ENCODE peak calls at places on chromosomes 16 and 17, in four cellular contexts. One of them, this sample, is unnamed.

GRCh38 chr17:75876938-75877751 is 1.2 kb downstream of the TRIM47 start:
- DNase-seq in H9: peak
- DNase-seq in GM13977: no peak
- DNase-seq in progenitor cell of endocrine pancreas: no peak
- DNase-seq in this sample: peak

GRCh38 chr17:978110-979093 is 1.2 kb downstream of the NXN start:
- DNase-seq in H9: no peak
- DNase-seq in progenitor cell of endocrine pancreas: peak
- DNase-seq in GM13977: no peak
- DNase-seq in this sample: no peak

GRCh38 chr16:20811889-20812439 is 5.6 kb downstream of the REXO5 start:
- DNase-seq in H9: no peak
- DNase-seq in progenitor cell of endocrine pancreas: no peak
- DNase-seq in GM13977: no peak
- DNase-seq in this sample: no peak

GRCh38 chr16:9053006-9053601 is 38.3 kb upstream of the HAPSTR1 start:
- DNase-seq in H9: peak
- DNase-seq in progenitor cell of endocrine pancreas: peak
- DNase-seq in GM13977: no peak
- DNase-seq in this sample: no peak

GRCh38 chr16:14523632-14524031 is 106.4 kb downstream of the PARN start:
- DNase-seq in progenitor cell of endocrine pancreas: no peak
- DNase-seq in GM13977: no peak
- DNase-seq in H9: no peak
- DNase-seq in this sample: no peak

GRCh38 chr17:28057731-28058246 is 15.3 kb downstream of the NLK start:
- DNase-seq in GM13977: peak
- DNase-seq in H9: no peak
- DNase-seq in progenitor cell of endocrine pancreas: no peak
- DNase-seq in this sample: peak

GRCh38 chr17:57288753-57289121 is 32.4 kb downstream of the MSI2 start:
- DNase-seq in H9: no peak
- DNase-seq in GM13977: no peak
- DNase-seq in progenitor cell of endocrine pancreas: no peak
- DNase-seq in this sample: no peak

GRCh38 chr16:67470314-67470713 is 10.6 kb downstream of the ATP6V0D1 start:
- DNase-seq in H9: no peak
- DNase-seq in progenitor cell of endocrine pancreas: no peak
- DNase-seq in GM13977: no peak
- DNase-seq in this sample: no peak

GRCh38 chr17:7490144-7490543 is 6.0 kb downstream of the POLR2A start:
- DNase-seq in H9: no peak
- DNase-seq in progenitor cell of endocrine pancreas: no peak
- DNase-seq in GM13977: no peak
- DNase-seq in this sample: no peak

GRCh38 chr17:347309-347708 is 5.3 kb downstream of the RPH3AL start:
- DNase-seq in progenitor cell of endocrine pancreas: no peak
- DNase-seq in GM13977: no peak
- DNase-seq in H9: no peak
- DNase-seq in this sample: no peak

GRCh38 chr16:47204736-47205499 is 61.2 kb upstream of the NETO2 start:
- DNase-seq in progenitor cell of endocrine pancreas: no peak
- DNase-seq in GM13977: no peak
- DNase-seq in H9: no peak
- DNase-seq in this sample: no peak

GRCh38 chr17:74871329-74872076 is 1.3 kb downstream of the FDXR start:
- DNase-seq in progenitor cell of endocrine pancreas: no peak
- DNase-seq in H9: no peak
- DNase-seq in GM13977: no peak
- DNase-seq in this sample: no peak

GRCh38 chr16:82092711-82093110 is 57.7 kb downstream of the HSD17B2 start:
- DNase-seq in H9: no peak
- DNase-seq in progenitor cell of endocrine pancreas: no peak
- DNase-seq in GM13977: no peak
- DNase-seq in this sample: no peak

GRCh38 chr16:58148526-58148925 is 19.3 kb upstream of the CFAP20 start:
- DNase-seq in GM13977: no peak
- DNase-seq in progenitor cell of endocrine pancreas: no peak
- DNase-seq in H9: no peak
- DNase-seq in this sample: no peak

GRCh38 chr17:29956225-29956624 is 14.8 kb downstream of the EFCAB5 start:
- DNase-seq in progenitor cell of endocrine pancreas: no peak
- DNase-seq in GM13977: no peak
- DNase-seq in H9: no peak
- DNase-seq in this sample: no peak

GRCh38 chr17:81071761-81072741 is 37.1 kb downstream of the BAIAP2 start:
- DNase-seq in progenitor cell of endocrine pancreas: no peak
- DNase-seq in GM13977: no peak
- DNase-seq in H9: no peak
- DNase-seq in this sample: no peak

DNA sequence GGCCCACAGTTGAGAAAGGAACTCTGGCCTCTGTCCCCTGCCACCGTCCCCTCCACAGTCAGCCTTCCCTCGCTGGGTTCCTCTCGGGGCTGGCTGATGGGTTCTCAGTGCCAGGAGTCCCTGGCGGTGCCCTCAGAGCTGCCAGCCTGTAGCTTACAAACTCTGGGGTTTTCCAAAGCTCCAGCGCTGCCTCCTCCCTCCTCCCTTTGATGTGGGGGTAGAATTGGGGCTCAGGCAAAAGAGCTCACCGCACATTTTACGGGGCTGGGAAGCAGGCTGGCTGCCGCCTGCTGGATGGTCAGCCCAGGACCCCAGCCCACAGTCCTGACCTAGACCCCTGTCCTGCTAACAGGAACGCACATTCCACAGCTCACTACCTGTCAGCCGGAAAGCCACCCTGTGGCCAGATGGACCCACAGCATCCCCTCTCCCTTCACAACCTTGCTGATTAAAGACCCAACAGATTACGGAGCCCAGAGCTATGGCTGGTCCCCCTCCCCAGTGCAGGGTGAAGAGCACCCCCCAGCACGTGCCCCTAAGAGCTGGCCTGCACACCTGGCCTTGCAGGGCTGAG is 6.0 kb downstream of the VASN start:
- DNase-seq in GM13977: no peak
- DNase-seq in H9: no peak
- DNase-seq in progenitor cell of endocrine pancreas: no peak
- DNase-seq in this sample: no peak
- TF ChIP-seq CTCF in GM13977: no peak
- TF ChIP-seq CTCF in H9: peak
- TF ChIP-seq CTCF in progenitor cell of endocrine pancreas: peak
- TF ChIP-seq CTCF in this sample: no peak

GRCh38 chr16:85220125-85220839 is 108.0 kb upstream of the CIBAR2 start:
- DNase-seq in progenitor cell of endocrine pancreas: no peak
- DNase-seq in GM13977: no peak
- DNase-seq in H9: no peak
- DNase-seq in this sample: no peak
- TF ChIP-seq CTCF in progenitor cell of endocrine pancreas: no peak
- TF ChIP-seq CTCF in GM13977: no peak
- TF ChIP-seq CTCF in H9: no peak
- TF ChIP-seq CTCF in this sample: no peak

GRCh38 chr16:53948326-53948725 is 244.4 kb downstream of the FTO start:
- DNase-seq in H9: no peak
- DNase-seq in progenitor cell of endocrine pancreas: no peak
- DNase-seq in GM13977: no peak
- DNase-seq in this sample: no peak

GRCh38 chr16:53946745-53947386 is 242.9 kb downstream of the FTO start:
- DNase-seq in progenitor cell of endocrine pancreas: no peak
- DNase-seq in GM13977: no peak
- DNase-seq in H9: no peak
- DNase-seq in this sample: no peak

GRCh38 chr16:53944026-53944425 is 240.1 kb downstream of the FTO start:
- DNase-seq in progenitor cell of endocrine pancreas: no peak
- DNase-seq in H9: no peak
- DNase-seq in GM13977: no peak
- DNase-seq in this sample: no peak

GRCh38 chr16:53948734-53949430 is 244.9 kb downstream of the FTO start:
- DNase-seq in progenitor cell of endocrine pancreas: no peak
- DNase-seq in GM13977: no peak
- DNase-seq in H9: no peak
- DNase-seq in this sample: no peak

DNA sequence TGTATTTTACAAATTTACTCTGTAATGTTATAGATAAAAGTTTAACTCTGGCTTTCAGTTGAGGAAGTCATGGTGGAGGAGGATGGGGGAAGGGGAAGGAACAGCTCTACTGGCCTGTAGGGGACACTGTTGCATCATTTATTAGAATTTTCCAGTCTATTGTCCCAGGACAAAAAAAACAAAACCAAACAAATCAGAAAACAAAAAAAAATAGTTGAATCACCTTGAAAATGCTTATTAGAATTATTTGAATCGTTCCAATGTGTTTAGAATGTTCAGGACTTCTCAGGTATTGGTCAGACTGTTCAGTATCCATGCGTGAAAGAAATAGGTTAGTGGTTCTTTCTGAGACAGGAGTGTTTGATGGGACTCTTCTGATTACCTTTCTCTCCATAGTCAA is 242.0 kb downstream of the FTO start:
- DNase-seq in progenitor cell of endocrine pancreas: no peak
- DNase-seq in H9: no peak
- DNase-seq in GM13977: no peak
- DNase-seq in this sample: no peak
- TF ChIP-seq CTCF in progenitor cell of endocrine pancreas: peak
- TF ChIP-seq CTCF in H9: peak
- TF ChIP-seq CTCF in GM13977: peak
- TF ChIP-seq CTCF in this sample: peak

GRCh38 chr17:48733632-48734327 is 5.2 kb upstream of the HOXB13 start:
- DNase-seq in progenitor cell of endocrine pancreas: no peak
- DNase-seq in H9: no peak
- DNase-seq in GM13977: no peak
- DNase-seq in this sample: no peak

GRCh38 chr17:48732688-48733629 is 4.4 kb upstream of the HOXB13 start:
- DNase-seq in GM13977: no peak
- DNase-seq in progenitor cell of endocrine pancreas: no peak
- DNase-seq in H9: peak
- DNase-seq in this sample: no peak

GRCh38 chr17:48730240-48730550 is 1.6 kb upstream of the HOXB13 start:
- DNase-seq in progenitor cell of endocrine pancreas: no peak
- DNase-seq in H9: no peak
- DNase-seq in GM13977: no peak
- DNase-seq in this sample: no peak

GRCh38 chr17:48729335-48730239 is 1.0 kb upstream of the HOXB13 start:
- DNase-seq in GM13977: no peak
- DNase-seq in progenitor cell of endocrine pancreas: no peak
- DNase-seq in H9: no peak
- DNase-seq in this sample: no peak

GRCh38 chr17:48731355-48731754 is 2.8 kb upstream of the HOXB13 start:
- DNase-seq in GM13977: no peak
- DNase-seq in H9: no peak
- DNase-seq in progenitor cell of endocrine pancreas: no peak
- DNase-seq in this sample: no peak
- TF ChIP-seq CTCF in GM13977: no peak
- TF ChIP-seq CTCF in H9: no peak
- TF ChIP-seq CTCF in progenitor cell of endocrine pancreas: no peak
- TF ChIP-seq CTCF in this sample: no peak

GRCh38 chr16:56931769-56932587 is at the start of gene HERPUD1:
- DNase-seq in GM13977: peak
- DNase-seq in H9: peak
- DNase-seq in progenitor cell of endocrine pancreas: peak
- DNase-seq in this sample: peak
- TF ChIP-seq CTCF in GM13977: no peak
- TF ChIP-seq CTCF in H9: no peak
- TF ChIP-seq CTCF in progenitor cell of endocrine pancreas: peak
- TF ChIP-seq CTCF in this sample: no peak